ENCODE peak calls at places on chromosomes 6 and 20, in six cellular contexts. I is transverse colon, E is fibroblast of the aortic adventitia, H is NB4, N is choroid plexus epithelial cell, F is left lung. O is an unnamed sample.

GRCh38 chr6:29892696-29893095 is 49.6 kb upstream of the HLA-A start:
- DNase-seq in E (peak; percentile 3), I (no peak), F (no peak), N (no peak), H (no peak), O (no peak)

GRCh38 chr6:4948781-4949450 is 54.9 kb downstream of the RPP40 start:
- DNase-seq in E (no peak), I (no peak), F (no peak), H (no peak), N (no peak), O (no peak)

GRCh38 chr20:41063442-41063841 is 34.8 kb downstream of the TOP1 start:
- DNase-seq in E (no peak), F (no peak), N (no peak), H (no peak), I (no peak), O (no peak)

GRCh38 chr6:47655719-47656595 is 42.4 kb upstream of the ADGRF4 start:
- DNase-seq in I (peak; percentile 50), N (no peak), E (no peak), H (peak; percentile 65), F (no peak), O (peak; percentile 53)

GRCh38 chr6:21666200-21666671 is 72.7 kb downstream of the SOX4 start:
- DNase-seq in F (peak; percentile 40), I (peak; percentile 8), E (peak; percentile 4), H (peak; percentile 16), N (no peak), O (peak; percentile 25)

GRCh38 chr20:64129146-64129782 is 21.9 kb upstream of the NPBWR2 start:
- DNase-seq in H (no peak), F (peak; percentile 14), E (no peak), I (no peak), N (no peak), O (no peak)

GRCh38 chr20:39822667-39823066 is 860.5 kb downstream of the DHX35 start:
- DNase-seq in F (no peak), I (no peak), N (peak; percentile 70), H (no peak), E (peak; percentile 65), O (peak; percentile 42)

GRCh38 chr6:3061501-3061941 is 6.8 kb upstream of the RIPK1 start:
- DNase-seq in N (peak; percentile 88), F (no peak), I (no peak), E (peak; percentile 73), H (no peak), O (peak; percentile 86)

GRCh38 chr20:57020364-57020763 is 246.1 kb downstream of the BMP7 start:
- DNase-seq in E (no peak), H (peak; percentile 78), N (no peak), I (no peak), F (no peak), O (no peak)

GRCh38 chr6:161189891-161190290 is 84.0 kb downstream of the AGPAT4 start:
- DNase-seq in N (no peak), H (no peak), E (no peak), I (no peak), F (no peak), O (no peak)

GRCh38 chr6:155628315-155628714 is 172.7 kb upstream of the NOX3 start:
- DNase-seq in F (no peak), I (no peak), N (no peak), H (no peak), E (no peak), O (no peak)

GRCh38 chr6:160992323-160993314 is 1.1 kb downstream of the MAP3K4 start:
- DNase-seq in F (peak; percentile 48), H (peak; percentile 87), E (peak; percentile 80), N (peak; percentile 86), I (peak; percentile 51), O (peak; percentile 76)

GRCh38 chr20:56400001-56400640 is 7.7 kb downstream of the CSTF1 start:
- DNase-seq in F (no peak), H (peak; percentile 85), N (peak; percentile 93), E (peak; percentile 92), I (peak; percentile 38), O (peak; percentile 93)

GRCh38 chr20:5065489-5066383 is 54.0 kb downstream of the PCNA start:
- DNase-seq in H (peak; percentile 76), I (peak; percentile 26), E (peak; percentile 98), N (peak; percentile 85), F (peak; percentile 85), O (peak; percentile 95)

GRCh38 chr6:45685076-45685475 is 307.3 kb upstream of the SUPT3H start:
- DNase-seq in E (no peak), I (no peak), F (no peak), H (no peak), N (no peak), O (no peak)

GRCh38 chr6:36964908-36965307 is 10.4 kb downstream of the PI16 start:
- DNase-seq in H (no peak), N (no peak), F (no peak), I (no peak), E (no peak), O (no peak)

GRCh38 chr20:20010639-20011500 is 6.3 kb upstream of the NAA20 start:
- DNase-seq in H (no peak), N (peak; percentile 86), E (peak; percentile 25), F (no peak), I (no peak), O (peak; percentile 53)

GRCh38 chr20:57996936-57997629 is 231.4 kb downstream of the ANKRD60 start:
- DNase-seq in I (no peak), F (no peak), H (no peak), N (peak; percentile 40), E (peak; percentile 6), O (peak; percentile 6)

GRCh38 chr6:77450924-77451323 is 12.4 kb downstream of the HTR1B start:
- DNase-seq in E (peak; percentile 49), I (no peak), N (peak; percentile 76), F (no peak), H (no peak), O (peak; percentile 71)
- TF ChIP-seq CTCF in E (peak; percentile 38), I (no peak), N (peak; percentile 65), F (no peak), H (no peak), O (peak; percentile 58)

GRCh38 chr6:43807228-43808061 is 37.4 kb downstream of the VEGFA start:
- DNase-seq in H (peak; percentile 97), F (no peak), I (no peak), E (peak; percentile 25), N (no peak), O (peak; percentile 12)

GRCh38 chr6:43809417-43810305 is 39.6 kb downstream of the VEGFA start:
- DNase-seq in E (peak; percentile 80), I (no peak), N (peak; percentile 75), F (no peak), H (peak; percentile 48), O (peak; percentile 73)

GRCh38 chr6:43806041-43806757 is 36.2 kb downstream of the VEGFA start:
- DNase-seq in F (no peak), N (no peak), H (no peak), E (no peak), I (peak; percentile 82), O (no peak)

GRCh38 chr6:43806758-43807227 is 36.8 kb downstream of the VEGFA start:
- DNase-seq in E (no peak), N (no peak), H (no peak), F (no peak), I (no peak), O (no peak)

GRCh38 chr6:43808412-43808811 is 38.4 kb downstream of the VEGFA start:
- DNase-seq in E (no peak), N (no peak), F (no peak), H (no peak), I (no peak), O (no peak)
- H3K4me3 ChIP-seq in E (no peak overlapping the region), N (no peak overlapping the region), F (no peak overlapping the region), H (no peak overlapping the region), I (no peak overlapping the region), O (no peak overlapping the region)

GRCh38 chr6:135002229-135002844 is 52.3 kb downstream of the HBS1L start:
- DNase-seq in E (peak; percentile 46), N (peak; percentile 53), F (no peak), H (peak; percentile 26), I (no peak), O (peak; percentile 50)
- TF ChIP-seq CTCF in E (peak; percentile 64), N (peak; percentile 66), F (peak; percentile 52), H (peak; percentile 57), I (peak; percentile 50), O (peak; percentile 63)

GRCh38 chr20:16580127-16580526 is 6.9 kb upstream of the KIF16B start:
- DNase-seq in F (no peak), H (no peak), N (peak; percentile 64), E (peak; percentile 80), I (no peak), O (peak; percentile 86)
- H3K4me3 ChIP-seq in F (no peak overlapping the region), H (no peak overlapping the region), N (no peak overlapping the region), E (no peak overlapping the region), I (no peak overlapping the region), O (no peak overlapping the region)

DNA sequence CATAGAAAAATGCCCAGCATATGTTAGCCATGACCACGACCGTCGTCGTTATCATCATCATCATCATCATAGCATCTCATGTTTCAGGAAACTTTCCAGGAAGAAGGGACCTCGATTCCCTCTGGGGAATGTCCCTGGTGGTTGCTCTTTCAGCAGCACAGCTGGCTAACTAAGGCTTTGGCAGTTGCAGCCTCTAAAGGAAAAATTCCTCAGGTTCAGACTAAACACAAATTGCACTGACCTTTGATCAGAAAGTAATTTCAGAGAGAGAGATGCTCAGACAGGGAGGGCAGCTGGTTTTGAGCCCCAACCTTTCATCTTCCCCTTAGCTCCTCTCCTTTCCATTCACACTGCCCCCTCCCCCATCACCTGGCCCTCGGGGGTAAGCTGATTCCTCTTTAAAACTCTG is 5.6 kb upstream of the CFB start:
- DNase-seq in E (peak; percentile 14), I (no peak), H (no peak), N (peak; percentile 52), F (no peak), O (peak; percentile 22)
- TF ChIP-seq CTCF in E (no peak), I (no peak), H (no peak), N (peak; percentile 27), F (no peak), O (no peak)

GRCh38 chr6:90284745-90285481 is 11.7 kb downstream of the BACH2 start:
- DNase-seq in E (peak; percentile 34), F (no peak), H (peak; percentile 65), N (peak; percentile 68), I (no peak), O (peak; percentile 24)
- H3K4me3 ChIP-seq in E (no peak overlapping the region), F (no peak overlapping the region), H (peak overlapping the region; percentile 27), N (peak overlapping the region; percentile 28), I (peak overlapping the region; percentile 3), O (no peak overlapping the region)

GRCh38 chr6:70108230-70108629 is 194.7 kb downstream of the COL9A1 start:
- DNase-seq in N (peak; percentile 66), E (peak; percentile 63), I (no peak), F (no peak), H (peak; percentile 51), O (peak; percentile 64)
- TF ChIP-seq CTCF in N (peak; percentile 67), E (peak; percentile 65), I (peak; percentile 60), F (peak; percentile 72), H (peak; percentile 54), O (peak; percentile 69)